ENCODE peak calls at places on chromosome 17, in four cellular contexts. One of them, this sample, is unnamed.

GRCh38 chr17:63919311-63919723 is 678 bp upstream of the GH1 start:
- DNase-seq in body of pancreas: peak
- DNase-seq in mammary epithelial cell: peak
- DNase-seq in CD8-positive, alpha-beta T cell: peak
- DNase-seq in this sample: peak

GRCh38 chr17:80364091-80364691 is 50.8 kb upstream of the ENDOV start:
- DNase-seq in body of pancreas: peak
- DNase-seq in CD8-positive, alpha-beta T cell: no peak
- DNase-seq in mammary epithelial cell: peak
- DNase-seq in this sample: peak

GRCh38 chr17:45090711-45091110 is 29.6 kb downstream of the NMT1 start:
- DNase-seq in mammary epithelial cell: no peak
- DNase-seq in body of pancreas: no peak
- DNase-seq in CD8-positive, alpha-beta T cell: no peak
- DNase-seq in this sample: no peak

GRCh38 chr17:39402890-39403605 is 1.6 kb upstream of the FBXL20 start:
- DNase-seq in CD8-positive, alpha-beta T cell: no peak
- DNase-seq in body of pancreas: no peak
- DNase-seq in mammary epithelial cell: no peak
- DNase-seq in this sample: no peak

GRCh38 chr17:42202696-42203095 is 8.4 kb upstream of the GHDC start:
- DNase-seq in CD8-positive, alpha-beta T cell: no peak
- DNase-seq in body of pancreas: no peak
- DNase-seq in mammary epithelial cell: no peak
- DNase-seq in this sample: no peak

GRCh38 chr17:51672058-51672457 is 411.7 kb downstream of the UTP18 start:
- DNase-seq in body of pancreas: no peak
- DNase-seq in CD8-positive, alpha-beta T cell: no peak
- DNase-seq in mammary epithelial cell: no peak
- DNase-seq in this sample: no peak

GRCh38 chr17:60077672-60078519 is 825 bp downstream of the HEATR6 start:
- DNase-seq in CD8-positive, alpha-beta T cell: no peak
- DNase-seq in mammary epithelial cell: no peak
- DNase-seq in body of pancreas: no peak
- DNase-seq in this sample: peak

GRCh38 chr17:51439395-51440229 is 179.3 kb downstream of the UTP18 start:
- DNase-seq in body of pancreas: no peak
- DNase-seq in mammary epithelial cell: peak
- DNase-seq in CD8-positive, alpha-beta T cell: no peak
- DNase-seq in this sample: no peak

GRCh38 chr17:16178836-16179235 is 36.5 kb downstream of the NCOR1 start:
- DNase-seq in mammary epithelial cell: peak
- DNase-seq in CD8-positive, alpha-beta T cell: no peak
- DNase-seq in body of pancreas: no peak
- DNase-seq in this sample: no peak

GRCh38 chr17:64992325-64992802 is 64.2 kb downstream of the GNA13 start:
- DNase-seq in CD8-positive, alpha-beta T cell: no peak
- DNase-seq in body of pancreas: no peak
- DNase-seq in mammary epithelial cell: peak
- DNase-seq in this sample: no peak

GRCh38 chr17:81821603-81822311 is 11.3 kb downstream of the MCRIP1 start:
- DNase-seq in CD8-positive, alpha-beta T cell: no peak
- DNase-seq in body of pancreas: peak
- DNase-seq in mammary epithelial cell: peak
- DNase-seq in this sample: peak

GRCh38 chr17:45104497-45104896 is 27.8 kb downstream of the PLCD3 start:
- DNase-seq in mammary epithelial cell: no peak
- DNase-seq in body of pancreas: no peak
- DNase-seq in CD8-positive, alpha-beta T cell: no peak
- DNase-seq in this sample: no peak

GRCh38 chr17:7717756-7718350 is 309 bp downstream of the DNAH2 start:
- DNase-seq in CD8-positive, alpha-beta T cell: peak
- DNase-seq in body of pancreas: no peak
- DNase-seq in mammary epithelial cell: no peak
- DNase-seq in this sample: peak
- H3K27ac ChIP-seq in CD8-positive, alpha-beta T cell: no peak
- H3K27ac ChIP-seq in body of pancreas: peak
- H3K27ac ChIP-seq in mammary epithelial cell: no peak
- H3K27ac ChIP-seq in this sample: no peak

DNA sequence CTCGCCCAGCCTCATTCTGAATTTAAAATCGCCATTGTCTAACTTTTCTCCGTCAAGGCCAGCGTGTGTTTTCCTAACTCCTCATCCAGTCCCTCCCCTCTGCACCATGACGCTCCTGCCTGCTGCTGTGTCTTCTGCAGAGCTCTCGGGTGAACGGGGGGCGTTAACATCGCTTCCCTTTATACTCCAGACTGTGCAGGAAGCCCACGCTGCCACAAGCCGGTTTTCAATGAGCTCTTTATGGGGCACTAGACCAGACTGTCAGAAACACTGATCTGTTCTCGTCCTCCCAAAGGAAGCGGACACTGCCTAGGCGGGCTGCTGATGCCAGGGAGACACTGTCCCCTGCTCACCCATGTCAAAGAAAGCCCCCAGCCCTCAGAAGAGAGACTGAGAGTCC is 13.3 kb downstream of the AANAT start:
- DNase-seq in body of pancreas: no peak
- DNase-seq in CD8-positive, alpha-beta T cell: peak
- DNase-seq in mammary epithelial cell: no peak
- DNase-seq in this sample: peak
- H3K4me3 ChIP-seq in body of pancreas: no peak
- H3K4me3 ChIP-seq in CD8-positive, alpha-beta T cell: no peak
- H3K4me3 ChIP-seq in mammary epithelial cell: no peak
- H3K4me3 ChIP-seq in this sample: no peak

DNA sequence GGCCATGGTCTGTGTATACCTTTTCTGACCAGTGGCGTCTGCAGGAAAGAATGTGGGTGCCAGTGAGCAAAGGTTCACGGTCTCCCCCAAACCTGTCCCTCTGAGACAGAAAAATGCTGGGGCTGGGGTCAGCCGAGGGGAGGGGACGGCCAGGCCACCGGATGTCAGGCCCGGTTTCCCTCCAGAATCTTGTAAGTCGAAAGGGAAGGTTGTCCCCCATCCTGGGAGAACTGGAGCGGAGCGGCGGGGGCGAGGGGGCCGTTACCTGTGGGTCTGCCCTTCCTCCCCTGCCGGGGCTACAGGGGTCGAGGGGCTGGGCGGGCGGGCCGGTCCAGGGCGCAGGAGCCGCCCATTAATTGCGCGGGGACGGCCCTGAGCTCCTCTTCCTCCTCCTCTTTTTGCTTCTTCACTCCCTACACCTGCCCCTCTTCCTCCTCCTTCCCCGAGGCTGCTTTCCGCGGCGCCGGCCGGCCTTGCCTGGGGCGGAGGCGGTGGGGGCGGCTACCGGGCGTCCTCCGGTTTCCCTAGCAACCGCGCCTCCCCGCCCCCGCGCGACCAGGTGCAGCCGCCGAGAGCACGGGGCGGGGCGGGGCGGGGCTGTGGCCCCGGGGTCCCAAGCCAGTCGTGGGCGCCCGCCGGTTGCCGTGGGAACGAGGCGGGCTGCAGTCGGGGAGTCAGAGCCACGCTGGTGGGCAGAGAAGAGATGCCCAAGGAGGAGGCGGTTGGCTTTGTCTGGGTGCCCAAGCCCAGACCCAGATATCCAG is at the start of gene MARCHF10:
- DNase-seq in body of pancreas: peak
- DNase-seq in mammary epithelial cell: no peak
- DNase-seq in CD8-positive, alpha-beta T cell: peak
- DNase-seq in this sample: no peak
- H3K27ac ChIP-seq in body of pancreas: no peak
- H3K27ac ChIP-seq in mammary epithelial cell: no peak
- H3K27ac ChIP-seq in CD8-positive, alpha-beta T cell: no peak
- H3K27ac ChIP-seq in this sample: no peak

GRCh38 chr17:47254403-47254943 is 846 bp downstream of the ITGB3 start:
- DNase-seq in mammary epithelial cell: no peak
- DNase-seq in CD8-positive, alpha-beta T cell: no peak
- DNase-seq in body of pancreas: no peak
- DNase-seq in this sample: no peak

GRCh38 chr17:47251421-47251940 is 2.1 kb upstream of the ITGB3 start:
- DNase-seq in CD8-positive, alpha-beta T cell: no peak
- DNase-seq in mammary epithelial cell: no peak
- DNase-seq in body of pancreas: no peak
- DNase-seq in this sample: no peak

GRCh38 chr17:47253541-47254402 is at the start of gene ITGB3:
- DNase-seq in body of pancreas: peak
- DNase-seq in CD8-positive, alpha-beta T cell: peak
- DNase-seq in mammary epithelial cell: peak
- DNase-seq in this sample: peak

GRCh38 chr17:47252209-47252608 is 1.4 kb upstream of the ITGB3 start:
- DNase-seq in body of pancreas: no peak
- DNase-seq in CD8-positive, alpha-beta T cell: no peak
- DNase-seq in mammary epithelial cell: no peak
- DNase-seq in this sample: peak

GRCh38 chr17:47252766-47253512 is 688 bp upstream of the ITGB3 start:
- DNase-seq in mammary epithelial cell: no peak
- DNase-seq in body of pancreas: no peak
- DNase-seq in CD8-positive, alpha-beta T cell: no peak
- DNase-seq in this sample: no peak
- H3K4me3 ChIP-seq in mammary epithelial cell: no peak
- H3K4me3 ChIP-seq in body of pancreas: no peak
- H3K4me3 ChIP-seq in CD8-positive, alpha-beta T cell: peak
- H3K4me3 ChIP-seq in this sample: peak

DNA sequence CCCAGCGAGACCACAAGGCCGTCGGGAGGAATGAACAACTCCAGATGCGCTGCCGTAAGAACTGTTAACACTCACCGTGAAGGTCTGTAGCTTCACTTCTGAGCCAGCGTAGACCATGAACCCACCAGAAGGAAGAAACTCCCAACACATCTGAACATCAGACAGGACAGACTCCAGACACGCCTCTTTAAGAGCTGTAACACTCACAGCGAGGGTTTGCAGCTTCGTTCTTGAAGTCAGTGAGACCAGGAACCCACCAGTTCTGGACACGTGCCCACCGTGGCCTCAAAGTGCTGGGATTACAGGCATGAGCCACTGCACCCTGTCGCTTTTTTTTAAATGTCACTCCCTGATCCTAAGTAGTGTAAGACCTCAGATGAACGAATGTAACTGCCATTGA is 17.3 kb downstream of the KPNA2 start:
- DNase-seq in body of pancreas: no peak
- DNase-seq in CD8-positive, alpha-beta T cell: no peak
- DNase-seq in mammary epithelial cell: no peak
- DNase-seq in this sample: no peak
- H3K27ac ChIP-seq in body of pancreas: no peak
- H3K27ac ChIP-seq in CD8-positive, alpha-beta T cell: no peak
- H3K27ac ChIP-seq in mammary epithelial cell: no peak
- H3K27ac ChIP-seq in this sample: no peak

GRCh38 chr17:53571342-53571741 is 251.4 kb upstream of the KIF2B start:
- DNase-seq in mammary epithelial cell: no peak
- DNase-seq in CD8-positive, alpha-beta T cell: no peak
- DNase-seq in body of pancreas: no peak
- DNase-seq in this sample: no peak

GRCh38 chr17:53574038-53574437 is 248.7 kb upstream of the KIF2B start:
- DNase-seq in mammary epithelial cell: no peak
- DNase-seq in body of pancreas: no peak
- DNase-seq in CD8-positive, alpha-beta T cell: no peak
- DNase-seq in this sample: no peak

GRCh38 chr17:53570731-53571130 is 252.0 kb upstream of the KIF2B start:
- DNase-seq in body of pancreas: no peak
- DNase-seq in CD8-positive, alpha-beta T cell: no peak
- DNase-seq in mammary epithelial cell: no peak
- DNase-seq in this sample: peak
- H3K4me3 ChIP-seq in body of pancreas: no peak
- H3K4me3 ChIP-seq in CD8-positive, alpha-beta T cell: no peak
- H3K4me3 ChIP-seq in mammary epithelial cell: no peak
- H3K4me3 ChIP-seq in this sample: no peak

DNA sequence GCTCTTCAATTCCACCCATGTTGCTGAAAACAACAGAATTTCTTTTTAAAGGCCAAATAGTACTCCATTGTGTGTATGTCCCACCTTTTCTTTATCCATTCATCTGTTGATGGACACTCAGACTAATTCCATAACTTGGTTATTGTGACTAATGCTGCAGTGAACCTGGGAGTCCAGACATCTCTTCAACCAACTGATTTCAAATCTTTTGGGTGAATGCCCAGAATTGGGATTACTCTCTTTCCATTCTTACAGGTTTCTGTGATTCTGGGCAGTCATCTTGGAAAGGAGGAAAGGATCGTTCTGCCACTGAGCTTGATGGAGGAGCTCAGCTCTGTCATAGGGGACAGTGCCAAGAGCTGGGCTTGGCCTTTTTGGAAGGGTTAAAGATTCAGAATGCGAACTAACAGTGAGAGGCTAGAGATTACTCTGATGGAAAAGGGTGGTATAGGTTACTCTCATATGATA is 48.1 kb downstream of the HIC1 start:
- DNase-seq in CD8-positive, alpha-beta T cell: no peak
- DNase-seq in mammary epithelial cell: peak
- DNase-seq in body of pancreas: no peak
- DNase-seq in this sample: peak
- H3K27ac ChIP-seq in CD8-positive, alpha-beta T cell: no peak
- H3K27ac ChIP-seq in mammary epithelial cell: no peak
- H3K27ac ChIP-seq in body of pancreas: no peak
- H3K27ac ChIP-seq in this sample: peak